ENCODE peak calls at places on chromosomes 5 and 9, in nine cellular contexts. F is fibroblast of mammary gland; P is lower lobe of right lung; K is activated B cell treated with CpG ODN at 0.5 μM for 24 hours; H is coronary artery; I is colonic mucosa; X is GM06990; D is CD8-positive, alpha-beta T cell; O is RWPE1. N is an unnamed sample.

GRCh38 chr9:101307524-101308213 is 77.1 kb downstream of the BAAT start:
- DNase-seq in O (peak; percentile 87), P (no peak), I (no peak), D (no peak), F (no peak), K (no peak), X (no peak), H (no peak), N (no peak)

GRCh38 chr5:149605998-149606721 is 24.9 kb downstream of the ARHGEF37 start:
- DNase-seq in I (peak; percentile 81), D (no peak), O (peak; percentile 99), F (peak; percentile 90), K (no peak), X (peak; percentile 79), P (no peak), H (no peak), N (peak; percentile 63)

GRCh38 chr9:131524578-131525315 is 6.3 kb downstream of the UCK1 start:
- DNase-seq in X (no peak), K (no peak), H (no peak), F (no peak), O (no peak), I (no peak), P (no peak), D (no peak), N (no peak)

GRCh38 chr5:17248999-17249634 is 31.7 kb downstream of the BASP1 start:
- DNase-seq in X (no peak), O (peak; percentile 97), P (no peak), I (no peak), F (peak; percentile 98), K (no peak), H (no peak), D (no peak), N (peak; percentile 16)

GRCh38 chr9:99105152-99106043 is 485 bp downstream of the TGFBR1 start:
- DNase-seq in D (peak; percentile 63), P (peak; percentile 91), I (peak; percentile 80), K (peak; percentile 60), F (peak; percentile 67), H (peak; percentile 90), O (peak; percentile 92), X (peak; percentile 78), N (peak; percentile 70)

GRCh38 chr9:134066546-134066922 is 1.3 kb downstream of the BRD3 start:
- DNase-seq in O (peak; percentile 59), P (no peak), K (no peak), X (no peak), I (no peak), D (no peak), F (peak; percentile 39), H (no peak), N (no peak)

GRCh38 chr9:93525476-93525875 is 50.9 kb upstream of the PHF2 start:
- DNase-seq in P (no peak), K (no peak), O (no peak), X (no peak), F (peak; percentile 25), I (no peak), D (peak; percentile 11), H (no peak), N (no peak)

GRCh38 chr5:149990518-149991376 is 9.7 kb downstream of the TIGD6 start:
- DNase-seq in F (peak; percentile 74), H (no peak), X (no peak), D (peak; percentile 73), K (peak; percentile 34), I (peak; percentile 86), O (peak; percentile 88), P (peak; percentile 68), N (peak; percentile 80)

GRCh38 chr9:88587885-88588628 is 53.1 kb downstream of the NXNL2 start:
- DNase-seq in F (peak; percentile 90), P (no peak), H (no peak), O (no peak), D (no peak), I (no peak), X (no peak), K (no peak), N (no peak)

GRCh38 chr9:88593537-88594185 is 58.7 kb downstream of the NXNL2 start:
- DNase-seq in X (no peak), F (peak; percentile 75), D (peak; percentile 65), P (no peak), I (peak; percentile 59), H (no peak), K (no peak), O (peak; percentile 68), N (peak; percentile 53)

GRCh38 chr9:88589656-88590055 is 54.7 kb downstream of the NXNL2 start:
- DNase-seq in O (no peak), D (no peak), I (no peak), H (no peak), F (no peak), X (no peak), P (no peak), K (no peak), N (no peak)

GRCh38 chr9:88587182-88587581 is 52.2 kb downstream of the NXNL2 start:
- DNase-seq in X (no peak), I (peak; percentile 79), H (no peak), F (peak; percentile 64), O (no peak), D (no peak), P (no peak), K (no peak), N (peak; percentile 49)

GRCh38 chr9:88590558-88591146 is 55.7 kb downstream of the NXNL2 start:
- DNase-seq in H (no peak), X (no peak), P (no peak), I (no peak), O (no peak), D (no peak), K (no peak), F (no peak), N (no peak)
- TF ChIP-seq CTCF in H (no peak), X (peak; percentile 26), P (no peak), I (no peak), O (no peak), D (no peak), K (no peak), F (no peak), N (no peak)

GRCh38 chr9:83062653-83063527 is at the start of gene RASEF:
- DNase-seq in X (no peak), K (no peak), P (peak; percentile 87), O (peak; percentile 60), F (no peak), D (no peak), H (no peak), I (peak; percentile 85), N (peak; percentile 91)
- TF ChIP-seq CTCF in X (no peak), K (no peak), P (peak; percentile 12), O (no peak), F (no peak), D (no peak), H (no peak), I (no peak), N (no peak)

GRCh38 chr5:5164158-5164557 is 24.0 kb downstream of the ADAMTS16 start:
- DNase-seq in K (no peak), O (no peak), D (no peak), I (no peak), F (no peak), X (no peak), P (no peak), H (no peak), N (no peak)

GRCh38 chr5:5155617-5156016 is 15.5 kb downstream of the ADAMTS16 start:
- DNase-seq in K (no peak), P (no peak), O (no peak), X (no peak), I (no peak), H (no peak), F (no peak), D (no peak), N (no peak)

GRCh38 chr5:5156461-5157082 is 16.4 kb downstream of the ADAMTS16 start:
- DNase-seq in F (no peak), P (no peak), H (no peak), I (no peak), O (no peak), X (no peak), D (no peak), K (no peak), N (no peak)

GRCh38 chr5:5158472-5158895 is 18.4 kb downstream of the ADAMTS16 start:
- DNase-seq in P (no peak), D (no peak), X (no peak), F (peak; percentile 41), I (no peak), H (no peak), K (no peak), O (no peak), N (no peak)

DNA sequence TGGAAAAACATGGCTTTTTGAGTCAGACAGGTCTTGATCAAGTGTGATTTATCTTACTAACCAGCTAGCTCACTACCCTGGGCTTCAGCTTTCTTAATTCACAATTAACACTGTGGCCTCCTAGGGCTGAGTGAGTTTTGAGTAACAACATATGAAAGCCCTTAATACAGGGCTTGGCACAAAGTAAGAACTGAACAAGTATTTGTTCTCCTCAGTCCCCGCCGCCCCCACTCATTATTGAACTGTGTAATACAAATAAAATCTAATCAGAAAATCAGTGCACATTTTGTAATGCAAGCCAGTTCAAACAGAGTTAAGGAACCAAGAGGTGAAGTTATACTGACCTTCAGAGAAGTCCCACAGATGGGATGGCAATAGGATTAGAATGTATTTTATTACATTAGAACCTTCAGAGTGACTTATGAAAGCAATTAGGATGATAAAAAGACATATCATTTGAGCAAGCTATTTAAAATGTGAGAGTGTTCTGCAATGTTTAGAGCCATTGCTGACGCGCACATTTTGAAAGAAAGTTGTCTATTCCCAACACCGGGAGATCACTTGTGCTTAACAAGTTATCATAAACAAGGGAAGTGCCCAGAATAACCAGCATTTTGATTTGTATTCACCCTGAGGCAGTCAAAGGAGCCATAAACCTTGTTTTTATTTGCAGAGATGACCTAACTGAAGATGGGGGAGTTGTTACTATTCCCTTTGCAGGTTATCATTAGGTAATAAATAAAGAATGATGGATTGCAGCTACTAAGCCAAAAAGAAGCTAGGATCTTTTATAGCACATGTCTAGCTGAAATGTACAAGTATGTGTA is 19.4 kb downstream of the ADAMTS16 start:
- DNase-seq in K (no peak), P (no peak), I (no peak), H (no peak), O (no peak), D (no peak), F (no peak), X (no peak), N (no peak)
- TF ChIP-seq CTCF in K (no peak), P (no peak), I (no peak), H (no peak), O (no peak), D (no peak), F (no peak), X (no peak), N (no peak)

GRCh38 chr9:78278801-78279200 is 18.1 kb upstream of the PSAT1 start:
- DNase-seq in K (no peak), F (no peak), P (no peak), O (no peak), D (no peak), H (no peak), X (no peak), I (no peak), N (no peak)

GRCh38 chr9:78272307-78272706 is 24.6 kb upstream of the PSAT1 start:
- DNase-seq in D (no peak), F (no peak), P (no peak), O (no peak), K (no peak), X (no peak), I (no peak), H (no peak), N (no peak)

GRCh38 chr9:78280982-78281668 is 15.8 kb upstream of the PSAT1 start:
- DNase-seq in I (peak; percentile 43), X (no peak), P (peak; percentile 64), O (no peak), K (no peak), F (peak; percentile 80), H (peak; percentile 78), D (no peak), N (no peak)

GRCh38 chr9:78273761-78274160 is 23.2 kb upstream of the PSAT1 start:
- DNase-seq in D (no peak), P (no peak), K (no peak), O (no peak), X (no peak), F (no peak), I (no peak), H (no peak), N (no peak)

DNA sequence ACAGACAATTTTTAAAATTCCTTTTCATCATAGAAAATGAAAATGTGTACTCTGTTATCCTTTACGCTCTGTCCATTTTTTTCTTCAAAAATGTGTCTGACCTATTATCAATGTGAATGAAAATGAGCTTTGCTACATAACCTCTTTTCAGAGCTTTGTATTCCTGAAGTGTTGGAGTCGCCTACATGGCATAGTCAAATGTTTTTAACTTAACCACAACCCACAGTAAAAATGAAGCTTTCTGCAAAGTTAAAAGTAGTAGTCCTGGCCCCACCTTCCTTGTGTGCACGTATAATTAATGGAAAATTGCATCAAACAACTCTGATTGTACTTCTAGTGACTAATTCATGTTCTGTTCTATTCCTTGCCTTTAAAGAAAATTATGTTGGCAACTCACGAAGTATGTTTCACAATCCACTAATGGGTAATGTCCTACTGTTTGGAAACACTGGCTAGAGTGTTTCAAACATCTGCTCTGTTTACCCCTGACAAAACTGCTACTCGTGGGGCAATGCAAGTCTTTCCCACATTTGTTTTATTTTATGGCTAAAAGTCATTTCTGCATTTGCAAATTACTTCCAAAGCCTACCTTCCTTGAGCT is 18.6 kb upstream of the PSAT1 start:
- DNase-seq in H (no peak), P (no peak), X (no peak), F (peak; percentile 92), D (no peak), I (no peak), K (no peak), O (peak; percentile 43), N (no peak)
- TF ChIP-seq CTCF in H (no peak), P (no peak), X (no peak), F (no peak), D (no peak), I (no peak), K (no peak), O (no peak), N (no peak)

N was measured in Calu3.